ENCODE peak calls at places on chromosome 9, in five cellular contexts. C is IMR-90, F is mesothelial cell of epicardium, B is pancreas, O is AG04450. I is an unnamed sample.

GRCh38 chr9:83649080-83649479 is 26.1 kb downstream of the IDNK start:
- DNase-seq in C (peak; percentile 28), F (peak; percentile 67), B (peak; percentile 46), O (no peak), I (no peak)

GRCh38 chr9:23662320-23662719 is 163.7 kb downstream of the ELAVL2 start:
- DNase-seq in C (no peak), F (no peak), B (no peak), O (no peak), I (no peak)

GRCh38 chr9:37034938-37035471 is 937 bp upstream of the PAX5 start:
- DNase-seq in C (no peak), F (no peak), B (no peak), O (no peak), I (no peak)

GRCh38 chr9:116467740-116468351 is 219.3 kb upstream of the TRIM32 start:
- DNase-seq in C (no peak), F (no peak), B (no peak), O (no peak), I (no peak)

GRCh38 chr9:137049544-137050449 is 3.8 kb upstream of the NPDC1 start:
- DNase-seq in C (peak; percentile 20), F (peak; percentile 64), B (peak; percentile 63), O (no peak), I (no peak)

GRCh38 chr9:80191108-80191507 is 619.3 kb downstream of the TLE4 start:
- DNase-seq in C (peak; percentile 57), F (no peak), B (no peak), O (peak; percentile 13), I (no peak)

GRCh38 chr9:112010537-112010936 is 113.9 kb downstream of the UGCG start:
- DNase-seq in C (no peak), F (no peak), B (no peak), O (no peak), I (no peak)

GRCh38 chr9:27184556-27185351 is 75.7 kb downstream of the TEK start:
- DNase-seq in C (no peak), F (no peak), B (no peak), O (no peak), I (no peak)

GRCh38 chr9:134850611-134851010 is 30.0 kb upstream of the FCN2 start:
- DNase-seq in C (no peak), F (no peak), B (no peak), O (no peak), I (no peak)

GRCh38 chr9:91948423-91949292 is 1.4 kb downstream of the ROR2 start:
- DNase-seq in C (peak; percentile 57), F (peak; percentile 79), B (peak; percentile 33), O (no peak), I (peak; percentile 87)

GRCh38 chr9:96242829-96243228 is 59.1 kb downstream of the HSD17B3 start:
- DNase-seq in C (no peak), F (no peak), B (no peak), O (no peak), I (no peak)

GRCh38 chr9:87122947-87123685 is 175.8 kb upstream of the GAS1 start:
- DNase-seq in C (peak; percentile 76), F (no peak), B (no peak), O (no peak), I (no peak)

GRCh38 chr9:97891736-97892135 is 30.6 kb downstream of the TRMO start:
- DNase-seq in C (no peak), F (no peak), B (no peak), O (no peak), I (no peak)

GRCh38 chr9:97889941-97890557 is 32.3 kb downstream of the TRMO start:
- DNase-seq in C (no peak), F (no peak), B (no peak), O (no peak), I (peak; percentile 75)

GRCh38 chr9:97900103-97900737 is 22.1 kb downstream of the TRMO start:
- DNase-seq in C (peak; percentile 73), F (no peak), B (no peak), O (peak; percentile 15), I (peak; percentile 57)

GRCh38 chr9:97900738-97901565 is 21.3 kb downstream of the TRMO start:
- DNase-seq in C (peak; percentile 55), F (no peak), B (peak; percentile 15), O (peak; percentile 21), I (no peak)

DNA sequence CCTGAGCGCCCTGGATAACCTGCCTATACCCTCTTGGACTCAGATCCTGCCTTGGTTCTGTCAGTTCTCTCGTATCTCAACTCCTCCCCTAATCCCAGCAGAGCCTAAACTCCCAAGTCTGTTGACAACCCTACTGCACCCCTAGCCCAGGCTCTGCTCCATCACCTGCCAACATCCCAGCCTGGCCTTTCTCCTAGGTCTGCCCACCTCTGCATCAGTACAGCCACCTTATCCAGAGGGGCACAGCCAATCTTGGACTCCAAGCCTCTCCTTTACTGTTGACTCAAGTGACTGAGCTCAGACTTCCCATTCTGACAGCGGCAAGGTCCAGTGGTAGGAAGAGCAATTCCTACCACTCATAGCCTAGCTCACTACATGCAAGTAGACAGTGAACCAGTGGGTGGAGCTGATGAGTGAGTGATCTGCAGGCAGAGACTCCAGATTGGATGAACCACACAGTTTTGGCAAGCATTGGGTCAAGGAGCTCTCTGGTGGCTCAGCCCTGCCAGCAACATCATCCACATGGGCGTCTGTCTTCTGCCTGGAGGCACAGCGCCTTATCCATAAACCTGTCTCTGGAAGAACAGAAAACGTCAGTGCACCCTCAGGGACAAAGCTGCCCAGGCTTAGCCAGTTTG is 26.5 kb downstream of the TRMO start:
- DNase-seq in C (peak; percentile 15), F (no peak), B (no peak), O (no peak), I (peak; percentile 64)
- TF ChIP-seq CTCF in C (peak; percentile 13), F (no peak), B (no peak), O (peak; percentile 4), I (no peak)

GRCh38 chr9:126706698-126707053 is 92.9 kb downstream of the LMX1B start:
- DNase-seq in C (no peak), F (no peak), B (no peak), O (no peak), I (no peak)
- TF ChIP-seq CTCF in C (no peak), F (no peak), B (no peak), O (no peak), I (no peak)

DNA sequence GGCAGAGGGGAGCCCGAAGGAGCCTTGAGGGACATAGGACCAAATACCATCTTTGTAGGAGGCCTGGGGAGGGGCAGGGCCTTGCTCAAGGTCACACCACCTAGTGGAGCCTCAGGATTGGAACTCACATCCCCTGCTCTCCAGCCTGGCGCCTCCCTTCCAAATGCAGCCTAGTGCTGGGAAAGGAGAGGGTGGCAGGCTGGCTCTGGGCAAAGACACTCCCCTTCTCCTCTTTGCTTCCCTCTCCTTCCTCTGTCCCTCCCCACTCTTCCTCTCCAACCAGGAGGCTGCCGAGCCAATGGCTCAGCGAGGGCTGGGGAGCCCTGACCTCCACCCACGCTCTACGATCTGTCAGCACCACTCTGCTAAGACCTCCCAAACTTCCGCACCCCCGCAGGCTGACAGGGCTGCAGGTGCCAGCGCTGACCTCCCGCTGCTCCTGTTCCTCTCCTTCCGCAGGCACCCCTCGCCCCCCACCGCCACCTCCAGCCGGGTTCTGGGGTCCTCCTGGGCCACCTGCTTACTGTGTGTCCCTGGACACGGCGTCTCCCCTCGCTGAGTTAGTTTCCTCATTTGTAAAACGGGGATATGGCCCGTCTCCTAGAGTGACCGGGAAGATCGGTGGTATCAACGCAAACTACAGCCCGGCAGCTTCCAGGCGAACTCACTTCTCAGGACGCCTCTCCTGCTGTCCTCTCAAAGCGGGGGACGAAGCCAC is 52.9 kb downstream of the C9orf50 start:
- DNase-seq in C (peak; percentile 70), F (peak; percentile 51), B (peak; percentile 54), O (no peak), I (no peak)
- TF ChIP-seq CTCF in C (peak; percentile 9), F (no peak), B (no peak), O (peak; percentile 19), I (peak; percentile 20)

GRCh38 chr9:132214027-132214622 is 52.3 kb downstream of the NTNG2 start:
- DNase-seq in C (peak; percentile 96), F (peak; percentile 80), B (peak; percentile 91), O (peak; percentile 75), I (no peak)
- TF ChIP-seq CTCF in C (peak; percentile 23), F (no peak), B (peak; percentile 26), O (peak; percentile 27), I (no peak)

GRCh38 chr9:131530546-131530929 is 525 bp downstream of the UCK1 start:
- DNase-seq in C (peak; percentile 15), F (peak; percentile 61), B (peak; percentile 27), O (no peak), I (no peak)
- TF ChIP-seq CTCF in C (no peak), F (no peak), B (no peak), O (peak; percentile 40), I (peak; percentile 24)

I was measured in osteocyte.